ENCODE peak calls at places on chromosomes 4 and X, in nine cellular contexts. D is hepatocyte, J is tibial nerve, T is neural progenitor cell, H is heart left ventricle, O is right lobe of liver, X is pancreas, N is cardiac muscle cell, I is upper lobe of left lung. G is an unnamed sample. For H3K4me1, the result is how much of the 10 kb centered on the place peaks cover.

GRCh38 chr4:687048-687974 is 1.6 kb downstream of the SLC49A3 start:
- DNase-seq in D (peak), J (peak), T (no peak), H (peak), O (peak), X (peak), N (peak), I (peak), G (peak)

GRCh38 chr4:130266814-130267213 is 1170.9 kb downstream of the C4orf33 start:
- DNase-seq in D (no peak), J (no peak), T (no peak), H (no peak), O (no peak), X (no peak), N (no peak), I (no peak), G (no peak)

GRCh38 chr4:117893207-117893606 is 141.1 kb upstream of the NDST3 start:
- DNase-seq in D (no peak), J (no peak), T (no peak), H (no peak), O (no peak), X (no peak), N (no peak), I (no peak), G (no peak)

GRCh38 chr4:141352775-141353544 is 132.3 kb downstream of the ZNF330 start:
- DNase-seq in D (no peak), J (no peak), T (peak), H (no peak), O (no peak), X (no peak), N (peak), I (no peak), G (no peak)

GRCh38 chr4:47837582-47838294 is at the start of gene CORIN:
- DNase-seq in D (peak), J (no peak), T (peak), H (no peak), O (peak), X (peak), N (no peak), I (no peak), G (no peak)

GRCh38 chr4:94574050-94574449 is 122.3 kb downstream of the PDLIM5 start:
- DNase-seq in D (no peak), J (no peak), T (no peak), H (no peak), O (no peak), X (no peak), N (no peak), I (no peak), G (no peak)

GRCh38 chrX:135531813-135532212 is 11.4 kb downstream of the INTS6L start:
- DNase-seq in D (no peak), J (no peak), T (no peak), H (no peak), O (no peak), X (no peak), N (no peak), I (no peak), G (no peak)

GRCh38 chr4:7306566-7306965 is 114.2 kb downstream of the SORCS2 start:
- DNase-seq in D (no peak), J (no peak), T (no peak), H (no peak), O (no peak), X (no peak), N (no peak), I (no peak), G (no peak)

GRCh38 chr4:3530051-3530450 is 2.2 kb downstream of the LRPAP1 start:
- DNase-seq in D (peak), J (no peak), T (no peak), H (no peak), O (peak), X (no peak), N (no peak), I (no peak), G (no peak)

GRCh38 chr4:65559270-65559669 is 111.0 kb downstream of the EPHA5 start:
- DNase-seq in D (no peak), J (no peak), T (no peak), H (no peak), O (no peak), X (no peak), N (no peak), I (no peak), G (no peak)

GRCh38 chr4:53507671-53508286 is 83.5 kb downstream of the LNX1 start:
- DNase-seq in D (no peak), J (peak), T (no peak), H (peak), O (peak), X (no peak), N (peak), I (no peak), G (no peak)

GRCh38 chr4:142567620-142568451 is 278.3 kb downstream of the INPP4B start:
- DNase-seq in D (peak), J (no peak), T (peak), H (no peak), O (no peak), X (peak), N (no peak), I (no peak), G (no peak)

GRCh38 chrX:38431525-38431924 is 79.1 kb downstream of the OTC start:
- DNase-seq in D (no peak), J (no peak), T (no peak), H (no peak), O (no peak), X (no peak), N (no peak), I (no peak), G (no peak)

GRCh38 chr4:36990108-36990872 is 254.3 kb upstream of the NWD2 start:
- DNase-seq in D (no peak), J (no peak), T (no peak), H (no peak), O (no peak), X (no peak), N (no peak), I (no peak), G (no peak)

GRCh38 chr4:12118651-12119213 is 690.0 kb upstream of the HS3ST1 start:
- DNase-seq in D (peak), J (no peak), T (no peak), H (no peak), O (no peak), X (no peak), N (peak), I (no peak), G (no peak)

GRCh38 chr4:185421366-185422124 is 4.2 kb downstream of the UFSP2 start:
- DNase-seq in D (no peak), J (no peak), T (no peak), H (no peak), O (no peak), X (no peak), N (peak), I (no peak), G (no peak)

GRCh38 chr4:78748361-78748760 is 27.8 kb upstream of the BMP2K start:
- DNase-seq in D (no peak), J (no peak), T (no peak), H (no peak), O (no peak), X (no peak), N (no peak), I (no peak), G (no peak)

GRCh38 chr4:116358633-116359222 is 726.6 kb downstream of the TRAM1L1 start:
- DNase-seq in D (peak), J (peak), T (peak), H (no peak), O (no peak), X (peak), N (peak), I (peak), G (no peak)

GRCh38 chr4:162959056-162959455 is 207.6 kb downstream of the NAF1 start:
- DNase-seq in D (peak), J (no peak), T (peak), H (no peak), O (no peak), X (no peak), N (peak), I (no peak), G (no peak)

GRCh38 chr4:147782087-147782781 is 50.3 kb downstream of the ARHGAP10 start:
- DNase-seq in D (peak), J (no peak), T (no peak), H (no peak), O (no peak), X (no peak), N (peak), I (no peak), G (no peak)

GRCh38 chr4:48791313-48791712 is 11.2 kb upstream of the FRYL start:
- DNase-seq in D (no peak), J (no peak), T (no peak), H (no peak), O (no peak), X (no peak), N (no peak), I (no peak), G (no peak)

GRCh38 chr4:146916479-146917076 is 29.1 kb downstream of the TTC29 start:
- DNase-seq in D (peak), J (peak), T (peak), H (no peak), O (no peak), X (no peak), N (peak), I (no peak), G (no peak)

GRCh38 chr4:4590496-4590895 is 48.6 kb upstream of the STX18 start:
- DNase-seq in D (no peak), J (no peak), T (no peak), H (no peak), O (no peak), X (no peak), N (no peak), I (no peak), G (no peak)

GRCh38 chrX:17546356-17546755 is 171.4 kb downstream of the NHS start:
- DNase-seq in D (no peak), J (no peak), T (no peak), H (no peak), O (no peak), X (no peak), N (no peak), I (no peak), G (no peak)

GRCh38 chr4:56619160-56619559 is 61.9 kb downstream of the HOPX start:
- DNase-seq in D (no peak), J (no peak), T (no peak), H (no peak), O (no peak), X (no peak), N (peak), I (no peak), G (no peak)

DNA sequence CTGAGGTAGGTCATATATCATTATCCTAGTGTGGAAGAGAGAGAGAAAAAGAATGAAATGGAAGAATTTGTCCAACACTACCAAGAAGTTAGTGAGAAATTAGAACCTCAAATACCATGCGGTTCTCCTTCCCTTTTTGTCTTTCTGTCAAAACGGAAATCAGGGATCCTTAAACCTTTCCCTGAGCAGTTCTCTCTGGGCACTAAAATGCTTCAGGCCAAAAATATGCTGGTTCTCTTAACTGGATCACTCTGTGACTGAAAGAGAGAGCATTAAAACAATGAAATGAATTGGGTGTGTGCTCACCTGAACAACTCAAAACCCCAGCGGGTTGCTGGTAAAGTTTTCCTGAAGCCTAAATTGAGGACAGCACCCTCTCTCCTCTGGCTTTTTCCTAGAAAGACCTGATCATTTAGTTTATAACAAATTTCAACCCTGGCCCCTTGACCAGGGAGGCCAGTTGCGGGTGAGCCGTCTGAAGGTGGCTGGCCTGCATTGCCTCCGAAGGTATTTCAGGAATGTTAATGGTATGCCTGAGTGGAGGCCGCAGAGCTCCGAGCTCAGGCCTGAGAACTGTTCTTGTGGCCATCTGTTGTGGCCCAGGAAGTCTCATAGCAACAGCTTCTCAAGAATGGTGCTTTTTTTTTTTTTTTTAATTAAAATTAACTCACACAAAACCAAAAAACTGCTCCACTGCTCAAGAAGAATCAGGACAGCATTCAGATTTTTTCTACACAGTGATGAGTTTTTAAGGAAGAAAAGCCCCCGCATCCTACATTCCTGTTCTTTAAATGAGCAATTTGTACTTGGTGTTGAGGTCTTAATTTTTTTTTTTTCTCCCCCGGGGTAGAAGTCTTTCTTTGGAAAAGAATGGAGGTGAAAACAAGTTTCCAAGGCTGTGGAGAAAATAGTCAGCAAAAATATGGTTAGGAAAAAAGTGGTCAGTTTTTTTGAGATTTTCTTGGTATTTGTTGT is 155.1 kb downstream of the SHROOM3 start:
- DNase-seq in D (peak), J (no peak), T (peak), H (peak), O (no peak), X (peak), N (peak), I (peak), G (peak)
- H3K4me1 ChIP-seq in D (under half), J (under half), T (half or more), H (under half), O (under half), X (under half), N (under half), I (under half), G (under half)

GRCh38 chr4:5712517-5712916 is 1.5 kb downstream of the EVC start:
- DNase-seq in D (no peak), J (no peak), T (no peak), H (no peak), O (no peak), X (no peak), N (peak), I (no peak), G (no peak)

GRCh38 chr4:5710065-5710961 is 688 bp upstream of the EVC start:
- DNase-seq in D (peak), J (no peak), T (peak), H (no peak), O (no peak), X (no peak), N (peak), I (peak), G (no peak)

GRCh38 chr4:5712931-5713330 is 1.9 kb downstream of the EVC start:
- DNase-seq in D (no peak), J (no peak), T (no peak), H (no peak), O (no peak), X (no peak), N (no peak), I (no peak), G (no peak)

GRCh38 chr4:5710962-5711478 is at the start of gene EVC:
- DNase-seq in D (peak), J (peak), T (peak), H (peak), O (peak), X (peak), N (peak), I (peak), G (peak)

GRCh38 chr4:5711479-5712184 is 631 bp downstream of the EVC start:
- DNase-seq in D (no peak), J (no peak), T (no peak), H (peak), O (no peak), X (peak), N (peak), I (peak), G (no peak)
- TF ChIP-seq CTCF in D (no peak), J (no peak), T (no peak), H (no peak), O (no peak), X (no peak), N (no peak), I (no peak), G (no peak)

GRCh38 chrX:20438871-20439526 is 172.3 kb upstream of the RPS6KA3 start:
- DNase-seq in D (no peak), J (no peak), T (no peak), H (no peak), O (no peak), X (no peak), N (no peak), I (no peak), G (no peak)
- H3K4me1 ChIP-seq in D (under half), J (under half), T (under half), H (under half), O (under half), X (under half), N (under half), I (under half), G (under half)

GRCh38 chr4:41471672-41472071 is 66.3 kb upstream of the LIMCH1 start:
- DNase-seq in D (no peak), J (no peak), T (no peak), H (no peak), O (no peak), X (no peak), N (no peak), I (no peak), G (no peak)

GRCh38 chr4:41466249-41466648 is 71.7 kb upstream of the LIMCH1 start:
- DNase-seq in D (no peak), J (no peak), T (no peak), H (no peak), O (no peak), X (no peak), N (no peak), I (no peak), G (no peak)

GRCh38 chr4:41468122-41468521 is 69.8 kb upstream of the LIMCH1 start:
- DNase-seq in D (no peak), J (no peak), T (no peak), H (no peak), O (no peak), X (no peak), N (no peak), I (no peak), G (no peak)

GRCh38 chr4:41472098-41472497 is 65.9 kb upstream of the LIMCH1 start:
- DNase-seq in D (no peak), J (no peak), T (no peak), H (no peak), O (no peak), X (no peak), N (no peak), I (no peak), G (no peak)

GRCh38 chr4:41471126-41471665 is 66.8 kb upstream of the LIMCH1 start:
- DNase-seq in D (no peak), J (no peak), T (no peak), H (no peak), O (no peak), X (no peak), N (no peak), I (no peak), G (no peak)
- TF ChIP-seq CTCF in D (no peak), J (no peak), T (no peak), H (no peak), O (no peak), X (no peak), N (no peak), I (no peak), G (no peak)

DNA sequence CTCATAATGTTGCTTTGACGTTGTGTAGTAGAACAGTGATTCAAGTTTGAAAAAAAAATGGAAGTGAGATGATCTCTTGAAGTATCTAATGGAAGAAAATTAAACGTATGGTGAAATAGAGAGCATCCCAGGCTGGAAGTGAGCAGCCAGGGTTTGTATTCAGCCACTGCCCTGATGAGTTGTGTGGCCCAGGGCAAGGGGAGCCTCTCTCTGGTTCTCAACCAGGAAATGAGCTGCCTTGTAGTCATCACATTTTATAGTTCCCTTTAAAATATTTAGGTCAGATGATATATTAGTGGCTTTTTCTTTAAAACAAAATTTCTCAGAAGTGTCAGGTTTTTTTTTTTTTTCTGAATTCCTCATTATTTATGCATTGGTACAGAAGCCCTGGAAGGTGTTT is 150.3 kb downstream of the GPAT3 start:
- DNase-seq in D (no peak), J (no peak), T (no peak), H (no peak), O (no peak), X (no peak), N (no peak), I (no peak), G (no peak)
- H3K4me1 ChIP-seq in D (under half), J (under half), T (under half), H (under half), O (under half), X (under half), N (under half), I (under half), G (under half)

GRCh38 chr4:52173470-52174055 is 122.5 kb downstream of the SPATA18 start:
- DNase-seq in D (no peak), J (peak), T (no peak), H (peak), O (peak), X (no peak), N (peak), I (no peak), G (no peak)

DNA sequence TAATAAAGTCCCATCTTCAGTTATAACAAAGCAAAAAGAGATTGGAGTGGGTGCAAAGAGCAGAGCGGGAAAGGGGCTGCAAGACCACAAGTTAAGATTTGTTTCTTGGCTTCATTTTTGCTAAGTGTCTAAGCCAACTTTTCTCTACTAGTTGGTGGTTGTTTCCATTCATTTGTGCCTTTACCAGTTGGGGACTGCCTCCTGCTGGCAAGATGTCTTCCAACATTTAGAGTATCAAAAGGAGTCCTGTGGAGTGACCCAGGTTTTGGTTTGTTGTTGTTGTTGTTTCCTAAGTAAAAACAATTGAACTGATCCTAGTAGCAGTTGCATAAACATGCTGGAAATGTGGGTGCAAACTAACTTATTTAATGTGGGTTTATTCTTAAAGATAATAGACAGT is 121.1 kb downstream of the SPATA18 start:
- DNase-seq in D (peak), J (no peak), T (peak), H (no peak), O (no peak), X (no peak), N (peak), I (no peak), G (no peak)
- TF ChIP-seq CTCF in D (peak), J (no peak), T (peak), H (no peak), O (no peak), X (no peak), N (peak), I (no peak), G (no peak)

GRCh38 chr4:99635601-99636000 is 22.0 kb downstream of the C4orf54 start:
- DNase-seq in D (no peak), J (no peak), T (no peak), H (no peak), O (no peak), X (no peak), N (no peak), I (no peak), G (no peak)

GRCh38 chr4:99636422-99636821 is 21.2 kb downstream of the C4orf54 start:
- DNase-seq in D (no peak), J (no peak), T (no peak), H (no peak), O (no peak), X (no peak), N (no peak), I (no peak), G (no peak)

GRCh38 chr4:99630857-99631256 is 26.8 kb downstream of the C4orf54 start:
- DNase-seq in D (no peak), J (no peak), T (no peak), H (no peak), O (no peak), X (no peak), N (no peak), I (no peak), G (no peak)

GRCh38 chr4:99634742-99635360 is 22.8 kb downstream of the C4orf54 start:
- DNase-seq in D (no peak), J (no peak), T (no peak), H (no peak), O (no peak), X (no peak), N (no peak), I (no peak), G (no peak)

DNA sequence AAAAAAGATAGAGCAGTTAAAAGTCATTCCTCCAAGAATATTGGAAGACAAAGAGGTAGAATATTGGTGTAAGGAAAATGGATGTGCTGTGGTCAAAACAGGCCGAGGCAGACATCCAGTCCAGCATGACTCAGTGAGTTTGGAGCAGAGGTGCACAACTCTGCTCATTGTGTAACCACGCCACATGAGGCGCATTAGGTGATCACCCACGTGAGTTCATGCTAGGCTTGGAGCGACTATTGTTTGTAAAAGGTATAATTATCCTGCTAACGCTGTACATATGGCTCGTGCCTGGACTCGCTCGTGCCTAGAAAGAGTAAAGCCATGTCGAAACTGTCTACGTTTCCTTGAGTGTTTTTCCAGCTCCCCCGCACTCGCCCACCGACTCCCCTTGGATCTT is 23.9 kb downstream of the C4orf54 start:
- DNase-seq in D (no peak), J (no peak), T (no peak), H (no peak), O (no peak), X (no peak), N (no peak), I (no peak), G (no peak)
- H3K4me1 ChIP-seq in D (under half), J (under half), T (under half), H (under half), O (under half), X (under half), N (under half), I (under half), G (under half)

G was measured in breast epithelium.